ENCODE peak calls at places on chromosomes 5 and 9, in seven cellular contexts. H, I, Z, F, B, Q and L are unnamed samples.

GRCh38 chr5:156681276-156681675 is 168.8 kb upstream of the PPP1R2B start:
- DNase-seq in Z (peak; percentile 3), I (no peak), F (no peak), Q (no peak), H (no peak), B (no peak), L (no peak)

GRCh38 chr5:127206320-127207113 is 84.1 kb upstream of the MEGF10 start:
- DNase-seq in Z (peak; percentile 31), I (peak; percentile 82), F (peak; percentile 90), H (no peak), Q (no peak), B (no peak), L (peak; percentile 92)

GRCh38 chr5:136199408-136199807 is 6.4 kb upstream of the SMIM32 start:
- DNase-seq in B (no peak), I (no peak), Z (no peak), F (no peak), Q (no peak), H (no peak), L (no peak)

GRCh38 chr5:25190521-25191000 is 545.8 kb upstream of the CDH10 start:
- DNase-seq in F (no peak), B (no peak), Z (no peak), Q (no peak), H (no peak), I (no peak), L (no peak)

GRCh38 chr9:98369896-98370295 is 114.4 kb upstream of the TBC1D2 start:
- DNase-seq in H (no peak), Q (no peak), Z (no peak), F (no peak), I (no peak), B (no peak), L (no peak)

GRCh38 chr9:23492126-23493002 is 333.7 kb downstream of the ELAVL2 start:
- DNase-seq in F (peak; percentile 37), B (no peak), H (peak; percentile 10), Q (no peak), I (no peak), Z (peak; percentile 17), L (peak; percentile 65)

GRCh38 chr9:138099803-138100598 is 222.4 kb downstream of the CACNA1B start:
- DNase-seq in H (no peak), I (no peak), B (no peak), F (no peak), Q (no peak), Z (no peak), L (no peak)

GRCh38 chr9:13865869-13866268 is 448.1 kb downstream of the NFIB start:
- DNase-seq in B (no peak), Q (no peak), F (peak; percentile 72), Z (no peak), H (no peak), I (no peak), L (no peak)

GRCh38 chr9:78985084-78985738 is 586.6 kb upstream of the TLE4 start:
- DNase-seq in H (no peak), F (peak; percentile 47), Q (no peak), Z (peak; percentile 13), I (no peak), B (no peak), L (peak; percentile 60)

GRCh38 chr5:138969323-138970013 is 94.3 kb upstream of the LRRTM2 start:
- DNase-seq in I (no peak), H (no peak), Z (no peak), F (no peak), Q (no peak), B (no peak), L (no peak)

GRCh38 chr9:116499434-116499833 is 187.7 kb upstream of the TRIM32 start:
- DNase-seq in I (no peak), Z (no peak), Q (no peak), H (no peak), B (no peak), F (no peak), L (no peak)

GRCh38 chr9:134458111-134458845 is 132.0 kb downstream of the RXRA start:
- DNase-seq in F (peak; percentile 53), I (no peak), H (no peak), B (no peak), Q (no peak), Z (no peak), L (peak; percentile 57)

GRCh38 chr5:14741131-14741530 is 76.6 kb downstream of the OTULIN start:
- DNase-seq in I (no peak), B (no peak), H (no peak), Z (no peak), Q (no peak), F (no peak), L (no peak)

GRCh38 chr5:24226492-24226891 is 418.3 kb downstream of the CDH10 start:
- DNase-seq in B (no peak), H (peak; percentile 5), I (no peak), F (no peak), Z (peak; percentile 22), Q (no peak), L (peak; percentile 72)

GRCh38 chr5:38867071-38867790 is 21.4 kb downstream of the OSMR start:
- DNase-seq in B (no peak), I (no peak), H (no peak), F (no peak), Q (no peak), Z (no peak), L (peak; percentile 42)

GRCh38 chr5:68839019-68839552 is 254.7 kb upstream of the SLC30A5 start:
- DNase-seq in F (peak; percentile 3), H (no peak), B (no peak), I (no peak), Q (no peak), Z (no peak), L (no peak)

GRCh38 chr5:179759961-179760541 is 27.4 kb downstream of the MAML1 start:
- DNase-seq in H (no peak), F (no peak), I (no peak), B (peak; percentile 21), Q (no peak), Z (no peak), L (no peak)

GRCh38 chr9:87711857-87712800 is 13.8 kb upstream of the CTSL start:
- DNase-seq in B (no peak), H (peak; percentile 73), F (peak; percentile 71), I (no peak), Z (peak; percentile 85), Q (no peak), L (peak; percentile 29)

GRCh38 chr9:18189876-18190670 is 283.9 kb upstream of the ADAMTSL1 start:
- DNase-seq in Z (no peak), Q (no peak), H (no peak), I (peak; percentile 63), B (no peak), F (peak; percentile 18), L (no peak)

GRCh38 chr5:88298425-88298824 is 29.8 kb upstream of the TMEM161B start:
- DNase-seq in Q (no peak), H (no peak), I (no peak), F (peak; percentile 50), Z (peak; percentile 27), B (no peak), L (peak; percentile 16)

GRCh38 chr9:135201711-135202110 is 114.2 kb downstream of the OLFM1 start:
- DNase-seq in Z (no peak), I (no peak), B (no peak), Q (no peak), H (no peak), F (no peak), L (no peak)

GRCh38 chr5:111454198-111454606 is 58.1 kb downstream of the STARD4 start:
- DNase-seq in Z (no peak), B (no peak), Q (no peak), F (peak; percentile 26), H (no peak), I (peak; percentile 13), L (peak; percentile 27)

GRCh38 chr9:121763131-121763530 is 111.7 kb downstream of the DAB2IP start:
- DNase-seq in B (no peak), Q (no peak), Z (no peak), F (no peak), H (no peak), I (no peak), L (no peak)

GRCh38 chr5:74424162-74424868 is 216.2 kb downstream of the ENC1 start:
- DNase-seq in I (no peak), Q (no peak), H (no peak), Z (peak; percentile 34), F (peak; percentile 62), B (no peak), L (no peak)

GRCh38 chr9:70413427-70413797 is 1.0 kb downstream of the KLF9 start:
- DNase-seq in I (no peak), Z (peak; percentile 54), F (no peak), H (peak; percentile 53), B (no peak), Q (peak; percentile 78), L (no peak)